ENCODE peak calls at places on chromosomes 11 and 22, in eight cellular contexts. B is colonic mucosa; Q is neural progenitor cell; U is fibroblast of mammary gland; Z is OCI-LY7; M is CD8-positive, alpha-beta T cell; D is uterus; W is SK-N-SH. E is an unnamed sample.

GRCh38 chr22:20864186-20864908 is 5.5 kb downstream of the SNAP29 start:
- DNase-seq in B (no peak), Q (no peak), U (peak), Z (no peak), M (no peak), D (no peak), W (no peak), E (no peak)

GRCh38 chr11:13963949-13964770 is 1.6 kb downstream of the SPON1 start:
- DNase-seq in B (peak), Q (peak), U (no peak), Z (no peak), M (no peak), D (peak), W (peak), E (no peak)

GRCh38 chr11:46291441-46292143 is 14.1 kb downstream of the CREB3L1 start:
- DNase-seq in B (no peak), Q (no peak), U (peak), Z (no peak), M (no peak), D (peak), W (no peak), E (peak)

GRCh38 chr11:68583047-68583446 is 101.3 kb upstream of the GAL start:
- DNase-seq in B (no peak), Q (no peak), U (peak), Z (no peak), M (no peak), D (no peak), W (no peak), E (no peak)

GRCh38 chr11:86722748-86723147 is 50.3 kb upstream of the ME3 start:
- DNase-seq in B (no peak), Q (no peak), U (no peak), Z (no peak), M (no peak), D (no peak), W (no peak), E (no peak)

GRCh38 chr11:124887667-124888013 is 10.0 kb downstream of the ROBO4 start:
- DNase-seq in B (no peak), Q (no peak), U (no peak), Z (no peak), M (no peak), D (no peak), W (peak), E (no peak)

GRCh38 chr11:26953770-26954392 is 40.0 kb upstream of the FIBIN start:
- DNase-seq in B (no peak), Q (no peak), U (peak), Z (no peak), M (no peak), D (no peak), W (peak), E (no peak)

GRCh38 chr11:62103141-62103540 is 20.7 kb upstream of the INCENP start:
- DNase-seq in B (no peak), Q (no peak), U (no peak), Z (no peak), M (no peak), D (no peak), W (no peak), E (no peak)

GRCh38 chr22:38442967-38443674 is 11.9 kb downstream of the KCNJ4 start:
- DNase-seq in B (no peak), Q (no peak), U (no peak), Z (no peak), M (no peak), D (no peak), W (no peak), E (no peak)

GRCh38 chr11:66262696-66263095 is 5.7 kb upstream of the RAB1B start:
- DNase-seq in B (no peak), Q (no peak), U (no peak), Z (no peak), M (no peak), D (no peak), W (no peak), E (no peak)

GRCh38 chr11:76120513-76121081 is 85.7 kb downstream of the WNT11 start:
- DNase-seq in B (peak), Q (peak), U (no peak), Z (no peak), M (no peak), D (no peak), W (no peak), E (no peak)

GRCh38 chr11:120326845-120327281 is 1.8 kb downstream of the TLCD5 start:
- DNase-seq in B (no peak), Q (no peak), U (peak), Z (no peak), M (no peak), D (no peak), W (no peak), E (no peak)

GRCh38 chr11:131118247-131118646 is 202.0 kb upstream of the SNX19 start:
- DNase-seq in B (no peak), Q (no peak), U (no peak), Z (no peak), M (no peak), D (no peak), W (no peak), E (no peak)

GRCh38 chr11:79209540-79210266 is 231.1 kb downstream of the TENM4 start:
- DNase-seq in B (no peak), Q (no peak), U (peak), Z (no peak), M (no peak), D (no peak), W (no peak), E (no peak)

GRCh38 chr22:26428515-26429457 is at the start of gene ASPHD2:
- DNase-seq in B (peak), Q (peak), U (peak), Z (peak), M (peak), D (peak), W (peak), E (peak)

GRCh38 chr22:22099833-22100812 is 117.5 kb upstream of the TOP3B start:
- DNase-seq in B (no peak), Q (peak), U (peak), Z (peak), M (no peak), D (no peak), W (no peak), E (no peak)

GRCh38 chr11:102664001-102664752 is 39.0 kb upstream of the MMP20 start:
- DNase-seq in B (no peak), Q (peak), U (no peak), Z (peak), M (no peak), D (no peak), W (no peak), E (no peak)

GRCh38 chr22:48259991-48260670 is 1497.7 kb downstream of the TBC1D22A start:
- DNase-seq in B (no peak), Q (no peak), U (no peak), Z (no peak), M (no peak), D (no peak), W (no peak), E (no peak)

GRCh38 chr22:25451480-25452114 is 112.9 kb upstream of the GRK3 start:
- DNase-seq in B (no peak), Q (no peak), U (no peak), Z (no peak), M (no peak), D (no peak), W (no peak), E (no peak)

GRCh38 chr11:121329786-121330395 is 37.3 kb downstream of the SC5D start:
- DNase-seq in B (no peak), Q (no peak), U (no peak), Z (no peak), M (no peak), D (no peak), W (no peak), E (no peak)

DNA sequence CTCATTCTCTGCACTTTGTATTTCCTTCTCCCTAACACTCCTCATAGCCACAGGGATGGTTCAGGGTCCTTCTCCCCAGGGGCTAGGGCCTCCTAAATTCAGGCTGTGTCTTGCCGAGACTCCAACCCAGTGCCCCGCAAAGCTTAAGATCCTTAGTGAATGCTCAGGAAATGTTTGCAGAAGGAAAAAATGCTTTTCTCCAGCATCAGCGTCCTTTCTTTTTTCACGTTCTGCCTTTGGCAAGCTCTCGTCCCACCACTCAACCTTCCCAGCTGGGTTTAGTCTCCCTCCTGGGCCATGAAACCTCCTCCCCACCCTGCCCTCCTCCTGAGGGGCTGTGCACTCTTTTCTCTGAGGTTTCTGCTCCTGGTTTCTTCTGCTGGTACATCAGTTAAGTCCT is 503.8 kb upstream of the B3GAT1 start:
- DNase-seq in B (no peak), Q (no peak), U (no peak), Z (no peak), M (no peak), D (no peak), W (no peak), E (no peak)
- H3K4me3 ChIP-seq in B (no peak), Q (no peak), U (no peak), Z (no peak), M (no peak), D (no peak), W (no peak), E (no peak)

GRCh38 chr11:96152623-96153022 is 190.4 kb downstream of the MAML2 start:
- DNase-seq in B (no peak), Q (peak), U (no peak), Z (no peak), M (no peak), D (no peak), W (no peak), E (no peak)
- H3K4me3 ChIP-seq in B (no peak), Q (no peak), U (no peak), Z (no peak), M (no peak), D (no peak), W (no peak), E (no peak)

GRCh38 chr11:57871231-57871630 is 109.6 kb downstream of the CTNND1 start:
- DNase-seq in B (no peak), Q (no peak), U (no peak), Z (no peak), M (no peak), D (no peak), W (no peak), E (no peak)

GRCh38 chr11:57873196-57873911 is 111.8 kb downstream of the CTNND1 start:
- DNase-seq in B (no peak), Q (no peak), U (no peak), Z (no peak), M (no peak), D (no peak), W (no peak), E (no peak)

GRCh38 chr11:57868491-57868890 is 106.9 kb downstream of the CTNND1 start:
- DNase-seq in B (no peak), Q (no peak), U (no peak), Z (no peak), M (no peak), D (no peak), W (no peak), E (no peak)
- H3K4me3 ChIP-seq in B (no peak), Q (no peak), U (no peak), Z (no peak), M (no peak), D (no peak), W (no peak), E (no peak)

GRCh38 chr22:42686756-42687491 is 33.7 kb downstream of the A4GALT start:
- DNase-seq in B (no peak), Q (no peak), U (no peak), Z (no peak), M (no peak), D (no peak), W (no peak), E (no peak)

GRCh38 chr22:42691440-42691839 is 29.2 kb downstream of the A4GALT start:
- DNase-seq in B (no peak), Q (no peak), U (peak), Z (no peak), M (no peak), D (no peak), W (no peak), E (no peak)

GRCh38 chr22:42685941-42686666 is 34.6 kb downstream of the A4GALT start:
- DNase-seq in B (peak), Q (peak), U (no peak), Z (no peak), M (no peak), D (peak), W (peak), E (peak)

GRCh38 chr22:42688241-42688913 is 32.3 kb downstream of the A4GALT start:
- DNase-seq in B (peak), Q (peak), U (peak), Z (no peak), M (no peak), D (peak), W (peak), E (peak)

DNA sequence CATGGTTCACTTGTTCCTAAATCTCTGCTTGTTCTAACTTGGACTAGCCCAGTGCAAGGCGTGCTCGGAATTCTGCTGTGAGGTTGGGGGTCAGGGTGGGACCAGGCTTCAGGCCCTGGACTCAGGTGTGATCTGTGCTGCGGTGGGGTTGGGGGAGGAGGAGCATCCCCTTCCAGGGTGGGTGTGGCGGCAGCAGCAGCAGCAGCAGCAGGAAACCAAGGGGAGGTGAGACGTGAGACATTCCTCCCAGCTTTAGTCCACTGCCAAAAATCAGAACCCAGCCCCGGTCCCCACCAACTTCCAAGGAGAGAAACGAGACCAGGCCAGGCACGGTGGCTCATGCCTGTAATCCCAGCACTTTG is 31.8 kb downstream of the A4GALT start:
- DNase-seq in B (no peak), Q (no peak), U (no peak), Z (no peak), M (no peak), D (no peak), W (no peak), E (no peak)
- H3K4me3 ChIP-seq in B (no peak), Q (no peak), U (no peak), Z (no peak), M (no peak), D (no peak), W (no peak), E (no peak)

GRCh38 chr11:9214765-9215164 is 50.4 kb downstream of the DENND5A start:
- DNase-seq in B (no peak), Q (peak), U (peak), Z (no peak), M (no peak), D (no peak), W (no peak), E (no peak)
- H3K4me3 ChIP-seq in B (no peak), Q (no peak), U (no peak), Z (no peak), M (no peak), D (no peak), W (no peak), E (no peak)

DNA sequence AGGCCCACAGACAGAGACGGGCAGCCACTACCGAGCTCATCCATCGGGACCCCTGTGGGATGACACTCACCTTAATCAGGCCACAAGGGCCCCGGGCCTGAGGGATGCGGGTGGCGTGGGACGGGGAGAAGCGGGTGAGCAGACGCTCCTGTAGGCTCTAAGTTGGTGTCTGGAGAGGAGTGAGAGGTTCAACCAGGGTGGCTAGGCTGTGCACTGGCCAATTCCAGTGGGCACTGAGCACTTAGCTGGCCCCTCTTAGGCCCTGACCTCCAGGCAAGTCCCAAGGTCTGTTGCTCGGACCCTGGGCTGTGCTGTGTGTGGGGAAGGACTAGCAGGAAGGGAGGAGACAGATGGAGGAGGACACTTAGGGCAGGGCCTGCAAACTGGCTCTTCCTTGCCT is 139.3 kb downstream of the ST3GAL4 start:
- DNase-seq in B (no peak), Q (no peak), U (no peak), Z (no peak), M (no peak), D (no peak), W (no peak), E (no peak)
- H3K4me3 ChIP-seq in B (no peak), Q (no peak), U (no peak), Z (no peak), M (no peak), D (no peak), W (no peak), E (no peak)

GRCh38 chr11:43576834-43577521 is 103.6 kb upstream of the HSD17B12 start:
- DNase-seq in B (peak), Q (peak), U (peak), Z (no peak), M (no peak), D (no peak), W (peak), E (peak)
- H3K4me3 ChIP-seq in B (no peak), Q (peak), U (no peak), Z (no peak), M (no peak), D (no peak), W (peak), E (no peak)

DNA sequence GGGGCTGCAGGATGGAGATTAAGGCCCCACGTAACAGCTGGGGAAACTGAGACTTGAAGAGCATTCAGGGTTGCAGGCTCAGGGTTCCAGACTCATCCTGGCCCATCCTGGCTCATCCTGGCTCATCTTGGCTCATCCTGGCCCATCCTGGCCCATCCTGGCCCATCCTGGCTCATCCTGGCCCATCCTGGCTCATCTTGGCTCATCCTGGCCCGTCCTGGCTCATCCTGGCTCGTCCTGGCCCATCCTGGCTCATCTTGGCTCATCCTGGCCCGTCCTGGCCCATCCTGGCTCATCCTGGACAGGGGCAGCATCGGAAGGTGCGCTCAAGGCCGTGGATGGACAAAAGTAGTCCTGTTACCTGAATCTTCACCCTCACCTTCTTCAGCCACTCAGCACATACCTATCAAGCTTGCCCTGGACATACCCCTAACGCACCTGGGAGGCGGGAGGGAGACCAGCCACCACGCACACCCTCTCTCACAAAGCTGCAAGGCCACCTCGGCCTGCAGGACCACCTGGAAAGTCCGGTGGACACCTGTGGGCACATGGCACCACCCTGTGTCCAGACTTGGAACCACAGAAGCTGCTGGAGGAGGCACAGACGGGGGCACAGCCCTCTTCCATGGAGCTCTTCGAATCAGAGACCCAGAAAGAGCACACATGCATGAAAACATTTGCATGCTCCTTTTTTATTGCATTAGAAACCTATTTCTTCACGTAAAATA is 20.3 kb upstream of the NLRP6 start:
- DNase-seq in B (no peak), Q (no peak), U (no peak), Z (peak), M (no peak), D (no peak), W (no peak), E (no peak)
- H3K4me3 ChIP-seq in B (no peak), Q (no peak), U (no peak), Z (no peak), M (no peak), D (no peak), W (no peak), E (no peak)